ENCODE peak calls at places on chromosome 6, in nine cellular contexts. I, T, K, Y, D, G, R, B and C are unnamed samples.

GRCh38 chr6:99522531-99522930 is 7.3 kb upstream of the USP45 start:
- DNase-seq in I (no peak), T (no peak), K (no peak), Y (no peak), D (peak), G (no peak), R (no peak), B (peak), C (peak)

GRCh38 chr6:81480139-81480538 is 272.3 kb downstream of the TENT5A start:
- DNase-seq in I (peak), T (no peak), K (no peak), Y (no peak), D (no peak), G (no peak), R (no peak), B (no peak), C (no peak)

GRCh38 chr6:168441434-168442391 is 729 bp downstream of the SMOC2 start:
- DNase-seq in I (no peak), T (no peak), K (no peak), Y (no peak), D (no peak), G (no peak), R (no peak), B (no peak), C (no peak)

GRCh38 chr6:31903957-31904356 is 2.1 kb upstream of the ZBTB12 start:
- DNase-seq in I (no peak), T (no peak), K (no peak), Y (no peak), D (no peak), G (no peak), R (no peak), B (no peak), C (no peak)

GRCh38 chr6:97304701-97305100 is 21.7 kb upstream of the MMS22L start:
- DNase-seq in I (no peak), T (no peak), K (no peak), Y (no peak), D (no peak), G (no peak), R (no peak), B (no peak), C (peak)

GRCh38 chr6:107611060-107611824 is 121.3 kb downstream of the SOBP start:
- DNase-seq in I (no peak), T (no peak), K (no peak), Y (no peak), D (no peak), G (no peak), R (no peak), B (no peak), C (no peak)

GRCh38 chr6:117733341-117733740 is 58.1 kb downstream of the NUS1 start:
- DNase-seq in I (no peak), T (no peak), K (no peak), Y (no peak), D (no peak), G (no peak), R (no peak), B (no peak), C (peak)

GRCh38 chr6:70280462-70280861 is 22.4 kb downstream of the COL9A1 start:
- DNase-seq in I (no peak), T (no peak), K (no peak), Y (no peak), D (no peak), G (no peak), R (no peak), B (no peak), C (no peak)